ENCODE peak calls at places on chromosomes 7 and 10, in five cellular contexts. One of them, this sample, is unnamed.
A peak's percentile ranks its signal among the peaks of the same experiment; 100 is the strongest.

GRCh38 chr7:16660702-16661464 is 14.9 kb downstream of the BZW2 start:
- DNase-seq in A549: peak; percentile 45
- DNase-seq in cardiac muscle cell: peak; percentile 61
- DNase-seq in uterus: no peak
- DNase-seq in CD8-positive, alpha-beta T cell: no peak
- DNase-seq in this sample: peak; percentile 72

GRCh38 chr10:3172081-3172445 is 519 bp downstream of the PITRM1 start:
- DNase-seq in A549: peak; percentile 49
- DNase-seq in cardiac muscle cell: peak; percentile 58
- DNase-seq in uterus: no peak
- DNase-seq in CD8-positive, alpha-beta T cell: no peak
- DNase-seq in this sample: peak; percentile 60

GRCh38 chr10:73809061-73809818 is 2.2 kb downstream of the NDST2 start:
- DNase-seq in A549: no peak
- DNase-seq in cardiac muscle cell: no peak
- DNase-seq in uterus: no peak
- DNase-seq in CD8-positive, alpha-beta T cell: no peak
- DNase-seq in this sample: no peak

GRCh38 chr7:123054357-123055133 is 59.0 kb upstream of the TAS2R16 start:
- DNase-seq in A549: no peak
- DNase-seq in cardiac muscle cell: no peak
- DNase-seq in uterus: no peak
- DNase-seq in CD8-positive, alpha-beta T cell: no peak
- DNase-seq in this sample: peak; percentile 15

GRCh38 chr10:35503548-35503947 is 101.6 kb upstream of the GJD4 start:
- DNase-seq in A549: no peak
- DNase-seq in cardiac muscle cell: no peak
- DNase-seq in uterus: no peak
- DNase-seq in CD8-positive, alpha-beta T cell: no peak
- DNase-seq in this sample: no peak

GRCh38 chr10:79093658-79094411 is 25.1 kb downstream of the ZMIZ1 start:
- DNase-seq in A549: peak; percentile 79
- DNase-seq in cardiac muscle cell: no peak
- DNase-seq in uterus: peak; percentile 52
- DNase-seq in CD8-positive, alpha-beta T cell: no peak
- DNase-seq in this sample: no peak

GRCh38 chr10:75230600-75231038 is 5.1 kb downstream of the COMTD1 start:
- DNase-seq in A549: peak; percentile 89
- DNase-seq in cardiac muscle cell: peak; percentile 89
- DNase-seq in uterus: peak; percentile 82
- DNase-seq in CD8-positive, alpha-beta T cell: peak; percentile 97
- DNase-seq in this sample: peak; percentile 77

GRCh38 chr7:114414151-114415053 is at the start of gene FOXP2:
- DNase-seq in A549: peak; percentile 21
- DNase-seq in cardiac muscle cell: peak; percentile 46
- DNase-seq in uterus: no peak
- DNase-seq in CD8-positive, alpha-beta T cell: no peak
- DNase-seq in this sample: peak; percentile 64

GRCh38 chr7:155961241-155962190 is 149.3 kb upstream of the SHH start:
- DNase-seq in A549: no peak
- DNase-seq in cardiac muscle cell: peak; percentile 52
- DNase-seq in uterus: no peak
- DNase-seq in CD8-positive, alpha-beta T cell: no peak
- DNase-seq in this sample: peak; percentile 50

GRCh38 chr10:102712089-102712488 is 2.1 kb downstream of the ARL3 start:
- DNase-seq in A549: no peak
- DNase-seq in cardiac muscle cell: no peak
- DNase-seq in uterus: no peak
- DNase-seq in CD8-positive, alpha-beta T cell: no peak
- DNase-seq in this sample: no peak

GRCh38 chr7:80656029-80656428 is 17.6 kb downstream of the CD36 start:
- DNase-seq in A549: no peak
- DNase-seq in cardiac muscle cell: no peak
- DNase-seq in uterus: no peak
- DNase-seq in CD8-positive, alpha-beta T cell: no peak
- DNase-seq in this sample: no peak

GRCh38 chr7:118918556-118918955 is 694.1 kb downstream of the ANKRD7 start:
- DNase-seq in A549: peak; percentile 19
- DNase-seq in cardiac muscle cell: peak; percentile 10
- DNase-seq in uterus: no peak
- DNase-seq in CD8-positive, alpha-beta T cell: no peak
- DNase-seq in this sample: peak; percentile 35

GRCh38 chr10:46550076-46550790 is 6.2 kb downstream of the GPRIN2 start:
- DNase-seq in A549: no peak
- DNase-seq in cardiac muscle cell: no peak
- DNase-seq in uterus: no peak
- DNase-seq in CD8-positive, alpha-beta T cell: peak; percentile 15
- DNase-seq in this sample: no peak

GRCh38 chr7:140611641-140612040 is 29.0 kb downstream of the DENND2A start:
- DNase-seq in A549: no peak
- DNase-seq in cardiac muscle cell: peak; percentile 63
- DNase-seq in uterus: no peak
- DNase-seq in CD8-positive, alpha-beta T cell: no peak
- DNase-seq in this sample: no peak

GRCh38 chr7:32390210-32390609 is 100.0 kb downstream of the LSM5 start:
- DNase-seq in A549: no peak
- DNase-seq in cardiac muscle cell: no peak
- DNase-seq in uterus: no peak
- DNase-seq in CD8-positive, alpha-beta T cell: no peak
- DNase-seq in this sample: no peak

GRCh38 chr7:20447021-20447420 is 116.3 kb downstream of the ITGB8 start:
- DNase-seq in A549: no peak
- DNase-seq in cardiac muscle cell: no peak
- DNase-seq in uterus: no peak
- DNase-seq in CD8-positive, alpha-beta T cell: no peak
- DNase-seq in this sample: no peak

GRCh38 chr10:73920084-73920483 is 9.2 kb downstream of the PLAU start:
- DNase-seq in A549: no peak
- DNase-seq in cardiac muscle cell: peak; percentile 31
- DNase-seq in uterus: peak; percentile 74
- DNase-seq in CD8-positive, alpha-beta T cell: no peak
- DNase-seq in this sample: peak; percentile 96

GRCh38 chr7:83936056-83936703 is 258.4 kb downstream of the SEMA3A start:
- DNase-seq in A549: peak; percentile 81
- DNase-seq in cardiac muscle cell: peak; percentile 86
- DNase-seq in uterus: no peak
- DNase-seq in CD8-positive, alpha-beta T cell: peak; percentile 45
- DNase-seq in this sample: peak; percentile 46

GRCh38 chr10:123854498-123854897 is 37.1 kb downstream of the CPXM2 start:
- DNase-seq in A549: no peak
- DNase-seq in cardiac muscle cell: no peak
- DNase-seq in uterus: no peak
- DNase-seq in CD8-positive, alpha-beta T cell: no peak
- DNase-seq in this sample: no peak

GRCh38 chr10:70493660-70494234 is 15.2 kb downstream of the PALD1 start:
- DNase-seq in A549: no peak
- DNase-seq in cardiac muscle cell: no peak
- DNase-seq in uterus: no peak
- DNase-seq in CD8-positive, alpha-beta T cell: no peak
- DNase-seq in this sample: no peak

GRCh38 chr10:6878067-6878412 is 298.0 kb upstream of the PRKCQ start:
- DNase-seq in A549: peak; percentile 6
- DNase-seq in cardiac muscle cell: no peak
- DNase-seq in uterus: no peak
- DNase-seq in CD8-positive, alpha-beta T cell: no peak
- DNase-seq in this sample: peak; percentile 17

GRCh38 chr7:133434246-133434865 is 181.5 kb downstream of the EXOC4 start:
- DNase-seq in A549: peak; percentile 7
- DNase-seq in cardiac muscle cell: peak; percentile 70
- DNase-seq in uterus: no peak
- DNase-seq in CD8-positive, alpha-beta T cell: no peak
- DNase-seq in this sample: no peak

DNA sequence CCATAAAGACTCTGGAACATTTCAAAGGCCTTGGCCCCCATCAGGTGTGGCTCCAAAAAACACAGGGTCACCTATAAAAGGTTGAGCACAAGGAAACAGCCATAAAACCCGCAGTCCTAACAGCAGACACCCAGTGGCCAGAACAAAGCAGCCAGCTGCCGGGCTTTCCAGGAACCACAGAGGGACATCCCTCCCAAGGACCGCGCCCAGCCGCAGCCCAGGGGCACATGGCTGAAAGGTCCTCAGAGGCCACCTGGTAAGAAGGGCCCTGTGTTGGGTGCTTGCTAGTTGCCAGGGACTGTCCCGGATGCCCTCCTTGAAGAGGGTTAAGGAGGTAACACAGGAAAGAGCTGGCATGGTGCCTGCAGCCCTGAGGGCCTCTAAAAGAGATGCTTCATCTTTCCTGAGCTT is 32.7 kb downstream of the KCNMA1 start:
- DNase-seq in A549: no peak
- DNase-seq in cardiac muscle cell: no peak
- DNase-seq in uterus: no peak
- DNase-seq in CD8-positive, alpha-beta T cell: no peak
- DNase-seq in this sample: no peak
- H3K4me1 ChIP-seq in A549: peaks cover 47% of the 10 kb centered on the region
- H3K4me1 ChIP-seq in cardiac muscle cell: no peaks in the 10 kb centered on the region
- H3K4me1 ChIP-seq in uterus: no peaks in the 10 kb centered on the region
- H3K4me1 ChIP-seq in CD8-positive, alpha-beta T cell: peaks cover 12% of the 10 kb centered on the region
- H3K4me1 ChIP-seq in this sample: peaks cover 11% of the 10 kb centered on the region

GRCh38 chr7:604038-604883 is 84.6 kb upstream of the PDGFA start:
- DNase-seq in A549: no peak
- DNase-seq in cardiac muscle cell: peak; percentile 96
- DNase-seq in uterus: peak; percentile 53
- DNase-seq in CD8-positive, alpha-beta T cell: peak; percentile 97
- DNase-seq in this sample: no peak
- H3K4me1 ChIP-seq in A549: no peaks in the 10 kb centered on the region
- H3K4me1 ChIP-seq in cardiac muscle cell: peaks cover 6% of the 10 kb centered on the region
- H3K4me1 ChIP-seq in uterus: no peaks in the 10 kb centered on the region
- H3K4me1 ChIP-seq in CD8-positive, alpha-beta T cell: peaks cover 80% of the 10 kb centered on the region
- H3K4me1 ChIP-seq in this sample: no peaks in the 10 kb centered on the region

GRCh38 chr7:134694299-134694698 is 47.6 kb downstream of the BPGM start:
- DNase-seq in A549: peak; percentile 16
- DNase-seq in cardiac muscle cell: no peak
- DNase-seq in uterus: no peak
- DNase-seq in CD8-positive, alpha-beta T cell: no peak
- DNase-seq in this sample: no peak

GRCh38 chr7:134695321-134695860 is 48.7 kb downstream of the BPGM start:
- DNase-seq in A549: no peak
- DNase-seq in cardiac muscle cell: peak; percentile 20
- DNase-seq in uterus: no peak
- DNase-seq in CD8-positive, alpha-beta T cell: no peak
- DNase-seq in this sample: no peak

GRCh38 chr7:134694767-134695166 is 48.1 kb downstream of the BPGM start:
- DNase-seq in A549: no peak
- DNase-seq in cardiac muscle cell: no peak
- DNase-seq in uterus: no peak
- DNase-seq in CD8-positive, alpha-beta T cell: no peak
- DNase-seq in this sample: no peak

GRCh38 chr7:134697487-134697886 is 50.8 kb downstream of the BPGM start:
- DNase-seq in A549: no peak
- DNase-seq in cardiac muscle cell: no peak
- DNase-seq in uterus: no peak
- DNase-seq in CD8-positive, alpha-beta T cell: no peak
- DNase-seq in this sample: peak; percentile 60

GRCh38 chr7:134696261-134696660 is 49.6 kb downstream of the BPGM start:
- DNase-seq in A549: no peak
- DNase-seq in cardiac muscle cell: no peak
- DNase-seq in uterus: no peak
- DNase-seq in CD8-positive, alpha-beta T cell: no peak
- DNase-seq in this sample: no peak
- H3K4me1 ChIP-seq in A549: no peaks in the 10 kb centered on the region
- H3K4me1 ChIP-seq in cardiac muscle cell: no peaks in the 10 kb centered on the region
- H3K4me1 ChIP-seq in uterus: no peaks in the 10 kb centered on the region
- H3K4me1 ChIP-seq in CD8-positive, alpha-beta T cell: peaks cover 4% of the 10 kb centered on the region
- H3K4me1 ChIP-seq in this sample: peaks cover 30% of the 10 kb centered on the region

DNA sequence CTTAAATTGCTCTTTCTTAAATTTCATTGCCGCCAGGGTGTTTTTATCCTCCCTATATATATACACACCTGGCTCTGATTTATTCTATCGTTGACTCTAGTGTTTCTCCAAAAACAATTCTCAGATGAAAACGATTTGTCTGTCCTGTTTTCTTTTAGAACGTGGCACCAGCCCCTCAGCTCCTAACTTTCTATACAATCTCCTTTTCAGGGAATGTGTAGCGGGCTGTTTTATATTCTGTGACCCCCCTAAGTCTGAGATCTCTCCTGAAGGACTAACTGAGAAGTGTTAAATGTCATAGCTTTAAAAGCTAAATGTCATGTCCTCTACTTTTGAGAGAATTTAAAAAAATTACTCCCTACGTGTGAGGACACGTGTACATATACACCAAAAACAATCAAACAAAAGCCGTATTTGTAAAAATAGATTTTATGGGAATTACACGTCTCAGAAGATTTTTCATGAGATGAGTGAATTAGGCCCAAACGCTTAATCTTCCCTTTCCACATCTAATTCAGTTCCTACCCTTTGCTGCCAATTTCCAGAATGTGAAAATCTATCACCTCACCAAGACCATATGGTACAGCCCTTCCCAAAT is 791 bp upstream of the CTTNBP2 start:
- DNase-seq in A549: no peak
- DNase-seq in cardiac muscle cell: no peak
- DNase-seq in uterus: no peak
- DNase-seq in CD8-positive, alpha-beta T cell: no peak
- DNase-seq in this sample: no peak
- H3K4me1 ChIP-seq in A549: peaks cover 13% of the 10 kb centered on the region
- H3K4me1 ChIP-seq in cardiac muscle cell: peaks cover 24% of the 10 kb centered on the region
- H3K4me1 ChIP-seq in uterus: peaks cover 12% of the 10 kb centered on the region
- H3K4me1 ChIP-seq in CD8-positive, alpha-beta T cell: peaks cover 5% of the 10 kb centered on the region
- H3K4me1 ChIP-seq in this sample: peaks cover 3% of the 10 kb centered on the region

This sample was measured in foreskin keratinocyte.